ENCODE peak calls at places on chromosomes 1 and 21, in seven cellular contexts. P is T follicular helper cell; J is stimulated activated CD4-positive, alpha-beta T cell treated with anti-CD3 and anti-CD28 coated beads, Interleukin-12 subunit alpha, Interleukin-12 subunit beta, amount 100 ng/mL, for 48 hours; C is CD8-positive, alpha-beta memory T cell; A is stimulated activated CD8-positive, alpha-beta memory T cell treated with anti-CD3 and anti-CD28 coated beads, Interleukin-15, amount 100 ng/mL, for 24 hours; O is BJ; X is KG1. R is an unnamed sample.

GRCh38 chr1:15749399-15750291 is 7.3 kb downstream of the TMEM82 start:
- DNase-seq in P (no peak), J (no peak), C (no peak), A (no peak), O (no peak), X (no peak), R (no peak)

GRCh38 chr1:111814305-111814628 is 58.6 kb downstream of the DDX20 start:
- DNase-seq in P (no peak), J (no peak), C (no peak), A (no peak), O (no peak), X (no peak), R (no peak)

GRCh38 chr1:159173303-159173702 is 1.9 kb downstream of the CADM3 start:
- DNase-seq in P (no peak), J (no peak), C (no peak), A (no peak), O (no peak), X (no peak), R (no peak)

GRCh38 chr1:37257646-37258045 is 216.7 kb upstream of the ZC3H12A start:
- DNase-seq in P (no peak), J (no peak), C (no peak), A (no peak), O (no peak), X (no peak), R (no peak)

GRCh38 chr1:36008546-36009197 is 75.2 kb upstream of the TEKT2 start:
- DNase-seq in P (no peak), J (no peak), C (no peak), A (no peak), O (peak), X (no peak), R (no peak)

GRCh38 chr1:101308001-101308659 is 71.3 kb downstream of the S1PR1 start:
- DNase-seq in P (no peak), J (no peak), C (peak), A (no peak), O (no peak), X (no peak), R (no peak)

GRCh38 chr1:186757851-186758250 is 70.9 kb upstream of the PLA2G4A start:
- DNase-seq in P (no peak), J (no peak), C (no peak), A (no peak), O (no peak), X (no peak), R (no peak)

GRCh38 chr1:100462291-100463040 is 75.5 kb upstream of the GPR88 start:
- DNase-seq in P (no peak), J (no peak), C (no peak), A (no peak), O (no peak), X (no peak), R (no peak)

GRCh38 chr1:72064301-72064700 is 218.0 kb downstream of the NEGR1 start:
- DNase-seq in P (no peak), J (no peak), C (no peak), A (no peak), O (no peak), X (no peak), R (no peak)

GRCh38 chr1:47696404-47696910 is 258.6 kb downstream of the FOXD2 start:
- DNase-seq in P (no peak), J (no peak), C (no peak), A (no peak), O (no peak), X (no peak), R (no peak)

GRCh38 chr1:203056516-203056915 is 29.3 kb downstream of the MYOG start:
- DNase-seq in P (no peak), J (no peak), C (no peak), A (no peak), O (no peak), X (no peak), R (no peak)

GRCh38 chr1:205584732-205585131 is 47.1 kb downstream of the ELK4 start:
- DNase-seq in P (no peak), J (no peak), C (no peak), A (no peak), O (no peak), X (no peak), R (no peak)

GRCh38 chr1:199954701-199955100 is 72.8 kb upstream of the NR5A2 start:
- DNase-seq in P (no peak), J (no peak), C (no peak), A (no peak), O (no peak), X (no peak), R (no peak)

GRCh38 chr1:8702121-8702520 is 115.3 kb downstream of the RERE start:
- DNase-seq in P (no peak), J (no peak), C (no peak), A (no peak), O (no peak), X (no peak), R (no peak)

GRCh38 chr21:32096411-32096810 is 182.4 kb downstream of the MIS18A start:
- DNase-seq in P (no peak), J (no peak), C (no peak), A (no peak), O (no peak), X (no peak), R (no peak)